ENCODE peak calls at places on chromosomes 6 and 20, in seven cellular contexts. One of them, this sample, is unnamed.
A peak's percentile ranks its signal among the peaks of the same experiment; 100 is the strongest.

GRCh38 chr6:157069585-157069984 is 253.7 kb downstream of the TMEM242 start:
- DNase-seq in ovary: no peak
- DNase-seq in mucosa of descending colon: no peak
- DNase-seq in A549: no peak
- DNase-seq in thyroid gland: no peak
- DNase-seq in pancreas: no peak
- DNase-seq in right lobe of liver: no peak
- DNase-seq in this sample: peak; percentile 33

GRCh38 chr6:166691199-166691598 is 64.1 kb upstream of the RPS6KA2 start:
- DNase-seq in ovary: no peak
- DNase-seq in mucosa of descending colon: no peak
- DNase-seq in A549: no peak
- DNase-seq in thyroid gland: peak; percentile 8
- DNase-seq in pancreas: no peak
- DNase-seq in right lobe of liver: no peak
- DNase-seq in this sample: peak; percentile 25

GRCh38 chr20:20017852-20018245 is 687 bp downstream of the NAA20 start:
- DNase-seq in ovary: no peak
- DNase-seq in mucosa of descending colon: no peak
- DNase-seq in A549: peak; percentile 33
- DNase-seq in thyroid gland: no peak
- DNase-seq in pancreas: no peak
- DNase-seq in right lobe of liver: no peak
- DNase-seq in this sample: no peak

GRCh38 chr6:37525460-37526357 is 26.0 kb upstream of the CCDC167 start:
- DNase-seq in ovary: no peak
- DNase-seq in mucosa of descending colon: no peak
- DNase-seq in A549: no peak
- DNase-seq in thyroid gland: no peak
- DNase-seq in pancreas: no peak
- DNase-seq in right lobe of liver: no peak
- DNase-seq in this sample: no peak

GRCh38 chr6:162058281-162058875 is 669.2 kb downstream of the PRKN start:
- DNase-seq in ovary: no peak
- DNase-seq in mucosa of descending colon: no peak
- DNase-seq in A549: peak; percentile 62
- DNase-seq in thyroid gland: no peak
- DNase-seq in pancreas: peak; percentile 88
- DNase-seq in right lobe of liver: peak; percentile 97
- DNase-seq in this sample: peak; percentile 99

GRCh38 chr6:157374889-157375443 is 6.0 kb upstream of the ZDHHC14 start:
- DNase-seq in ovary: no peak
- DNase-seq in mucosa of descending colon: no peak
- DNase-seq in A549: no peak
- DNase-seq in thyroid gland: no peak
- DNase-seq in pancreas: no peak
- DNase-seq in right lobe of liver: no peak
- DNase-seq in this sample: no peak

GRCh38 chr6:55980627-55981211 is 105.3 kb upstream of the BMP5 start:
- DNase-seq in ovary: no peak
- DNase-seq in mucosa of descending colon: no peak
- DNase-seq in A549: peak; percentile 4
- DNase-seq in thyroid gland: peak; percentile 3
- DNase-seq in pancreas: no peak
- DNase-seq in right lobe of liver: no peak
- DNase-seq in this sample: no peak

GRCh38 chr6:6795396-6795795 is 206.9 kb downstream of the LY86 start:
- DNase-seq in ovary: no peak
- DNase-seq in mucosa of descending colon: no peak
- DNase-seq in A549: no peak
- DNase-seq in thyroid gland: no peak
- DNase-seq in pancreas: no peak
- DNase-seq in right lobe of liver: no peak
- DNase-seq in this sample: no peak

GRCh38 chr6:106913111-106913510 is 61.4 kb downstream of the CD24 start:
- DNase-seq in ovary: no peak
- DNase-seq in mucosa of descending colon: no peak
- DNase-seq in A549: no peak
- DNase-seq in thyroid gland: peak; percentile 7
- DNase-seq in pancreas: no peak
- DNase-seq in right lobe of liver: no peak
- DNase-seq in this sample: no peak

GRCh38 chr6:156383059-156383458 is 394.1 kb upstream of the ARID1B start:
- DNase-seq in ovary: no peak
- DNase-seq in mucosa of descending colon: no peak
- DNase-seq in A549: no peak
- DNase-seq in thyroid gland: no peak
- DNase-seq in pancreas: no peak
- DNase-seq in right lobe of liver: no peak
- DNase-seq in this sample: no peak

GRCh38 chr20:48461351-48461750 is 366.4 kb downstream of the PREX1 start:
- DNase-seq in ovary: no peak
- DNase-seq in mucosa of descending colon: no peak
- DNase-seq in A549: no peak
- DNase-seq in thyroid gland: no peak
- DNase-seq in pancreas: no peak
- DNase-seq in right lobe of liver: no peak
- DNase-seq in this sample: no peak

GRCh38 chr20:689348-689747 is 13.7 kb upstream of the SCRT2 start:
- DNase-seq in ovary: no peak
- DNase-seq in mucosa of descending colon: no peak
- DNase-seq in A549: no peak
- DNase-seq in thyroid gland: no peak
- DNase-seq in pancreas: no peak
- DNase-seq in right lobe of liver: no peak
- DNase-seq in this sample: no peak

GRCh38 chr6:16238658-16239089 is 287 bp downstream of the GMPR start:
- DNase-seq in ovary: no peak
- DNase-seq in mucosa of descending colon: peak; percentile 49
- DNase-seq in A549: no peak
- DNase-seq in thyroid gland: no peak
- DNase-seq in pancreas: no peak
- DNase-seq in right lobe of liver: no peak
- DNase-seq in this sample: no peak

GRCh38 chr6:41344865-41345264 is 9.5 kb downstream of the NCR2 start:
- DNase-seq in ovary: no peak
- DNase-seq in mucosa of descending colon: no peak
- DNase-seq in A549: no peak
- DNase-seq in thyroid gland: no peak
- DNase-seq in pancreas: no peak
- DNase-seq in right lobe of liver: no peak
- DNase-seq in this sample: no peak

GRCh38 chr20:53580376-53581111 is 13.1 kb downstream of the ZNF217 start:
- DNase-seq in ovary: no peak
- DNase-seq in mucosa of descending colon: no peak
- DNase-seq in A549: no peak
- DNase-seq in thyroid gland: no peak
- DNase-seq in pancreas: no peak
- DNase-seq in right lobe of liver: no peak
- DNase-seq in this sample: no peak

GRCh38 chr20:53579266-53579580 is 14.4 kb downstream of the ZNF217 start:
- DNase-seq in ovary: no peak
- DNase-seq in mucosa of descending colon: no peak
- DNase-seq in A549: no peak
- DNase-seq in thyroid gland: no peak
- DNase-seq in pancreas: no peak
- DNase-seq in right lobe of liver: no peak
- DNase-seq in this sample: no peak

GRCh38 chr20:53579581-53580375 is 13.9 kb downstream of the ZNF217 start:
- DNase-seq in ovary: no peak
- DNase-seq in mucosa of descending colon: peak; percentile 53
- DNase-seq in A549: no peak
- DNase-seq in thyroid gland: no peak
- DNase-seq in pancreas: no peak
- DNase-seq in right lobe of liver: no peak
- DNase-seq in this sample: no peak

GRCh38 chr20:53581444-53582311 is 12.0 kb downstream of the ZNF217 start:
- DNase-seq in ovary: peak; percentile 31
- DNase-seq in mucosa of descending colon: peak; percentile 53
- DNase-seq in A549: no peak
- DNase-seq in thyroid gland: no peak
- DNase-seq in pancreas: no peak
- DNase-seq in right lobe of liver: no peak
- DNase-seq in this sample: no peak

GRCh38 chr20:53582574-53583351 is 10.9 kb downstream of the ZNF217 start:
- DNase-seq in ovary: no peak
- DNase-seq in mucosa of descending colon: no peak
- DNase-seq in A549: peak; percentile 78
- DNase-seq in thyroid gland: peak; percentile 37
- DNase-seq in pancreas: no peak
- DNase-seq in right lobe of liver: no peak
- DNase-seq in this sample: peak; percentile 88
- H3K4me3 ChIP-seq in ovary: no peak overlapping the region
- H3K4me3 ChIP-seq in mucosa of descending colon: no peak overlapping the region
- H3K4me3 ChIP-seq in A549: no peak overlapping the region
- H3K4me3 ChIP-seq in thyroid gland: no peak overlapping the region
- H3K4me3 ChIP-seq in pancreas: no peak overlapping the region
- H3K4me3 ChIP-seq in right lobe of liver: no peak overlapping the region
- H3K4me3 ChIP-seq in this sample: no peak overlapping the region

DNA sequence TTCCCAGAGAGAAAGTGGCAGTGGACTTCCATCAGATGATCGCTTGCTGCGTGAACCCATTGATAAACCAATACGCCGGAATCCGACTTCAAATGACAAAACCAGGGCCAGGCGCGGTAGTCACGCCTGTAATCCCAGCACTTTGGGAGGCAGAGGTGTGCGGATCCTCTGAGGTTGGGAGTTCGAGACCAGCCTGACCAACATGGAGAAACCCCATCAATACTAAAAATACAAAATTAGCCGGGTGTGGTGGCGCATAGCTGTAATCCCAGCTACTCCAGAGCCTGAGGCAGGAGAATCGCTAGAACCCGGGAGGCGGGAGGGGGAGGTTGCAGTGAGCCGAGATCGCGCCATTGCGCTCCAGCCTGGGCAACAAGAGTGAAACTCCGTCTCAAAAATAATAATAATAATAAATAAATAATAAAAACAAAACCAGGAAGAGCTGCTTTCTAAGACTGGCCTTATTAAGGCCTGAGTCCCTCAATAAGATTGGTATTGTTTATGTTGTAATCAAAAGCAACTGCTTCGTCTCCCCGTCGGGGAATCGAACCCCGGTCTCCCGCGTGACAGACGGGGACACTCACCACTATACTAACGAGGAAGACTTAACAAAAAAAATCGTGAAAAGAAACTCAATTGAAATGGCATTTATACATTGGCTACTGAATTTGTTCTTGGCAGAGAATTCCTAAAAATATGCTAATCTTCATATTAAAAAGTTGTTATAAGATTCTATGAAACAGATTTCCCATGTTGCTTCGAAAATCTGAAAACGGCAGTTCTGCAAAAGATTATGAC is 110.2 kb upstream of the ZNF184 start:
- DNase-seq in ovary: no peak
- DNase-seq in mucosa of descending colon: no peak
- DNase-seq in A549: no peak
- DNase-seq in thyroid gland: no peak
- DNase-seq in pancreas: no peak
- DNase-seq in right lobe of liver: no peak
- DNase-seq in this sample: no peak
- H3K4me3 ChIP-seq in ovary: no peak overlapping the region
- H3K4me3 ChIP-seq in mucosa of descending colon: no peak overlapping the region
- H3K4me3 ChIP-seq in A549: peak overlapping the region; percentile 47
- H3K4me3 ChIP-seq in thyroid gland: no peak overlapping the region
- H3K4me3 ChIP-seq in pancreas: no peak overlapping the region
- H3K4me3 ChIP-seq in right lobe of liver: no peak overlapping the region
- H3K4me3 ChIP-seq in this sample: no peak overlapping the region

DNA sequence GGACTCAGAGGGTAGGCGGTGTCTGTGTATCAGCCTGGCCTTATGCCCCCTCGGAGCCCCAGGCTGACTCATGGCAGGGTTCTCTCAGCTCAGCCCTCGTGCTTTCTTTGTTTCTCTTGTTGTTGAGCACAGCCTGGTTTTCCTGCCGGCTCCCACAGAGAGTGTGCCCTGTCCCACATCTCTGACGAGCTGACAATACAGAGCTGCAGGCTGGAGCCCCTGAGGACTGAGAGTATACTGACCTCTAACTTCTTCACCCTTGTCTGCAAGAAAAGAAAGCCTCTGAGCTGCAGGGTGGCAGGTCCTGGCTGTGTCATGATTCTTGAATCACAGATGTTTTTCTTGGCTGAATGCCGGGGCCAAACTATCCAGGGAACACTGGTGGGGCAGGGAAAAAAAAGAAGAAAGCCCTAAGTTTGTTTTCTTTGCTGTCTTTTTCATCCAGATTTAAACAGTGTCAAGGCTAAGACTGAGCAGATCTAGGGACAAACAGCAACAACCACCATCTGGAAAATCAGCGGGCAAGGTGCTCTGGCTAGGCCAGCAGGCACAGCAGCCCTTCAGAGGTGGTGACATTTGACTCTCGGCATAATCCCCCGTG is 63.3 kb upstream of the ZNF133 start:
- DNase-seq in ovary: peak; percentile 25
- DNase-seq in mucosa of descending colon: no peak
- DNase-seq in A549: peak; percentile 53
- DNase-seq in thyroid gland: peak; percentile 78
- DNase-seq in pancreas: peak; percentile 50
- DNase-seq in right lobe of liver: no peak
- DNase-seq in this sample: peak; percentile 7
- H3K4me3 ChIP-seq in ovary: no peak overlapping the region
- H3K4me3 ChIP-seq in mucosa of descending colon: no peak overlapping the region
- H3K4me3 ChIP-seq in A549: no peak overlapping the region
- H3K4me3 ChIP-seq in thyroid gland: no peak overlapping the region
- H3K4me3 ChIP-seq in pancreas: no peak overlapping the region
- H3K4me3 ChIP-seq in right lobe of liver: no peak overlapping the region
- H3K4me3 ChIP-seq in this sample: peak overlapping the region; percentile 15

GRCh38 chr6:20350215-20350614 is 51.5 kb upstream of the E2F3 start:
- DNase-seq in ovary: no peak
- DNase-seq in mucosa of descending colon: no peak
- DNase-seq in A549: no peak
- DNase-seq in thyroid gland: no peak
- DNase-seq in pancreas: no peak
- DNase-seq in right lobe of liver: no peak
- DNase-seq in this sample: no peak

GRCh38 chr6:20352346-20352745 is 49.3 kb upstream of the E2F3 start:
- DNase-seq in ovary: no peak
- DNase-seq in mucosa of descending colon: no peak
- DNase-seq in A549: no peak
- DNase-seq in thyroid gland: no peak
- DNase-seq in pancreas: no peak
- DNase-seq in right lobe of liver: no peak
- DNase-seq in this sample: no peak

GRCh38 chr6:20354366-20354765 is 47.3 kb upstream of the E2F3 start:
- DNase-seq in ovary: no peak
- DNase-seq in mucosa of descending colon: no peak
- DNase-seq in A549: no peak
- DNase-seq in thyroid gland: no peak
- DNase-seq in pancreas: no peak
- DNase-seq in right lobe of liver: no peak
- DNase-seq in this sample: no peak

GRCh38 chr6:20351529-20351928 is 50.1 kb upstream of the E2F3 start:
- DNase-seq in ovary: no peak
- DNase-seq in mucosa of descending colon: no peak
- DNase-seq in A549: no peak
- DNase-seq in thyroid gland: no peak
- DNase-seq in pancreas: no peak
- DNase-seq in right lobe of liver: no peak
- DNase-seq in this sample: no peak

DNA sequence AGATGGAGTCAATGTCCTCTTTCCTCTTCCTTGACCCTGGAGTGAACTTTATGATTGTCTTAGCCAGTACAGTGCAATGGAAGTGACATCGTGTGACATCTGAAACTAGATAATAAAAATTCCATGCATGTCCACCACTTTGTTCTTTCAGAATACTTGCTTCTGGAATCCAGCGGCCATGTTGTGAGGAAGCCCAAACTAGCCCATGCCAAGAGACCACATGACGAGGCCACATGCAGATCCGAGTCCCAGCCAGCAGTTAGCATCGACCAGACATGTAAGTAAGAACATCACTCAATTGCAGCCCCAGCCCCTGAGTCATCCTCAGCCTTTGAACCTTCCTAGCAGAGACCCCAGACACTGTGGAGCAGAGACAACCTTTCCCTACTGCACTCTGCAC is 48.5 kb upstream of the E2F3 start:
- DNase-seq in ovary: no peak
- DNase-seq in mucosa of descending colon: no peak
- DNase-seq in A549: no peak
- DNase-seq in thyroid gland: no peak
- DNase-seq in pancreas: no peak
- DNase-seq in right lobe of liver: no peak
- DNase-seq in this sample: no peak
- H3K4me3 ChIP-seq in ovary: no peak overlapping the region
- H3K4me3 ChIP-seq in mucosa of descending colon: no peak overlapping the region
- H3K4me3 ChIP-seq in A549: no peak overlapping the region
- H3K4me3 ChIP-seq in thyroid gland: no peak overlapping the region
- H3K4me3 ChIP-seq in pancreas: no peak overlapping the region
- H3K4me3 ChIP-seq in right lobe of liver: no peak overlapping the region
- H3K4me3 ChIP-seq in this sample: no peak overlapping the region